ENCODE peak calls at places on chromosomes 11 and 22, in seven cellular contexts. E is NCI-H1048, P is NCI-H187 treated with DMSO at 0.1 percent for 48 hours, M is trophoblast cell, T is breast epithelium, V is astrocyte of the spinal cord, F is T1000. U is an unnamed sample.

GRCh38 chr11:32831241-32831640 is 1.5 kb downstream of the PRRG4 start:
- DNase-seq in E (no peak), P (no peak), M (no peak), T (no peak), V (no peak), F (no peak), U (no peak)

GRCh38 chr11:47394322-47395224 is 13.8 kb upstream of the SLC39A13 start:
- DNase-seq in E (no peak), P (no peak), M (peak), T (no peak), V (peak), F (no peak), U (peak)

GRCh38 chr11:128473631-128474030 is 113.7 kb downstream of the ETS1 start:
- DNase-seq in E (no peak), P (no peak), M (no peak), T (no peak), V (no peak), F (no peak), U (no peak)

GRCh38 chr11:115266066-115266465 is 238.1 kb downstream of the CADM1 start:
- DNase-seq in E (no peak), P (no peak), M (no peak), T (no peak), V (no peak), F (no peak), U (no peak)

GRCh38 chr11:78277314-78277994 is 88.7 kb downstream of the USP35 start:
- DNase-seq in E (no peak), P (no peak), M (peak), T (no peak), V (no peak), F (no peak), U (no peak)

GRCh38 chr11:75771646-75772410 is 3.2 kb downstream of the DGAT2 start:
- DNase-seq in E (no peak), P (no peak), M (peak), T (no peak), V (peak), F (peak), U (peak)

GRCh38 chr22:26276530-26277200 is 107.4 kb downstream of the SEZ6L start:
- DNase-seq in E (no peak), P (no peak), M (no peak), T (no peak), V (no peak), F (no peak), U (no peak)

GRCh38 chr22:42960146-42960509 is 54.8 kb downstream of the PACSIN2 start:
- DNase-seq in E (no peak), P (no peak), M (no peak), T (peak), V (no peak), F (no peak), U (peak)

GRCh38 chr22:25709758-25710157 is 32.2 kb upstream of the MYO18B start:
- DNase-seq in E (no peak), P (no peak), M (peak), T (no peak), V (no peak), F (no peak), U (no peak)

GRCh38 chr11:6022954-6023353 is 7.6 kb downstream of the OR56A1 start:
- DNase-seq in E (no peak), P (no peak), M (peak), T (no peak), V (peak), F (no peak), U (peak)

GRCh38 chr11:68969386-68969785 is 11.4 kb downstream of the MRGPRD start:
- DNase-seq in E (no peak), P (no peak), M (no peak), T (no peak), V (no peak), F (no peak), U (no peak)

GRCh38 chr11:70650075-70650909 is 252.0 kb downstream of the CTTN start:
- DNase-seq in E (peak), P (no peak), M (peak), T (no peak), V (peak), F (peak), U (peak)

GRCh38 chr11:121603316-121603715 is 150.5 kb upstream of the SORL1-AS1 start:
- DNase-seq in E (no peak), P (no peak), M (no peak), T (no peak), V (no peak), F (no peak), U (no peak)

GRCh38 chr11:65310215-65310614 is 4.5 kb upstream of the CDC42EP2 start:
- DNase-seq in E (no peak), P (no peak), M (no peak), T (no peak), V (peak), F (no peak), U (no peak)

GRCh38 chr11:87263979-87264378 is 226.2 kb downstream of the TMEM135 start:
- DNase-seq in E (no peak), P (no peak), M (peak), T (no peak), V (no peak), F (no peak), U (peak)

GRCh38 chr11:9594267-9595046 is 21.0 kb downstream of the WEE1 start:
- DNase-seq in E (no peak), P (no peak), M (no peak), T (no peak), V (no peak), F (no peak), U (peak)

GRCh38 chr11:107252429-107253161 is 205.0 kb downstream of the CWF19L2 start:
- DNase-seq in E (no peak), P (no peak), M (no peak), T (no peak), V (no peak), F (no peak), U (no peak)

GRCh38 chr11:74634537-74634936 is 42.2 kb downstream of the POLD3 start:
- DNase-seq in E (no peak), P (no peak), M (peak), T (no peak), V (peak), F (peak), U (peak)

GRCh38 chr11:872799-873198 is 30.1 kb downstream of the TSPAN4 start:
- DNase-seq in E (no peak), P (no peak), M (no peak), T (no peak), V (no peak), F (no peak), U (no peak)

GRCh38 chr22:46537946-46538815 is 761 bp upstream of the CELSR1 start:
- DNase-seq in E (no peak), P (no peak), M (peak), T (no peak), V (peak), F (no peak), U (peak)

GRCh38 chr11:17992916-17993315 is 19.9 kb downstream of the SERGEF start:
- DNase-seq in E (no peak), P (no peak), M (no peak), T (peak), V (no peak), F (no peak), U (no peak)

GRCh38 chr22:47056776-47057470 is 294.5 kb downstream of the TBC1D22A start:
- DNase-seq in E (no peak), P (no peak), M (no peak), T (no peak), V (no peak), F (no peak), U (no peak)

GRCh38 chr22:50437511-50438304 is 37.1 kb downstream of the SBF1 start:
- DNase-seq in E (no peak), P (no peak), M (no peak), T (no peak), V (no peak), F (no peak), U (no peak)

GRCh38 chr22:19875061-19875530 is 20.4 kb upstream of the GNB1L start:
- DNase-seq in E (no peak), P (no peak), M (no peak), T (no peak), V (no peak), F (no peak), U (no peak)

GRCh38 chr22:26057731-26058130 is 111.5 kb upstream of the SEZ6L start:
- DNase-seq in E (no peak), P (no peak), M (no peak), T (no peak), V (no peak), F (no peak), U (no peak)